ENCODE peak calls at places on chromosome 4, in eight cellular contexts. X is natural killer cell; V is non-pigmented ciliary epithelial cell; M is amygdala; C is NCI-H510A; N is ovary; S is left cardiac atrium; J is activated gamma-delta T cell treated with anti-CD3 and anti-CD28 coated beads, Interleukin-2, amount 50 U/mL, for 16 hours. H is an unnamed sample.
A peak's percentile ranks its signal among the peaks of the same experiment; 100 is the strongest.

GRCh38 chr4:138555107-138555506 is 313.0 kb upstream of the SLC7A11 start:
- DNase-seq in S (no peak), X (no peak), N (no peak), C (no peak), M (no peak), J (no peak), V (no peak), H (no peak)

GRCh38 chr4:152992027-152992426 is 55.9 kb downstream of the FHDC1 start:
- DNase-seq in C (peak; percentile 74), X (no peak), V (no peak), J (no peak), M (no peak), S (no peak), N (no peak), H (peak; percentile 44)

GRCh38 chr4:166257891-166258290 is 384.9 kb downstream of the TLL1 start:
- DNase-seq in X (no peak), J (no peak), C (no peak), S (no peak), M (no peak), N (no peak), V (no peak), H (no peak)

GRCh38 chr4:94403735-94404134 is 48.0 kb upstream of the PDLIM5 start:
- DNase-seq in N (no peak), V (no peak), C (no peak), M (no peak), J (no peak), S (peak; percentile 28), X (no peak), H (no peak)

GRCh38 chr4:87410669-87411068 is 11.7 kb upstream of the NUDT9 start:
- DNase-seq in V (no peak), N (no peak), J (no peak), X (no peak), S (no peak), M (no peak), C (no peak), H (no peak)

GRCh38 chr4:139794158-139794954 is 128.7 kb downstream of the MGST2 start:
- DNase-seq in C (no peak), N (no peak), X (no peak), S (no peak), V (no peak), J (no peak), M (no peak), H (no peak)

GRCh38 chr4:148481644-148482043 is 39.4 kb upstream of the NR3C2 start:
- DNase-seq in C (no peak), X (no peak), J (no peak), N (no peak), M (no peak), S (no peak), V (no peak), H (no peak)

GRCh38 chr4:2646386-2647149 is 109.6 kb downstream of the TNIP2 start:
- DNase-seq in M (no peak), V (no peak), X (no peak), N (peak; percentile 16), C (no peak), J (no peak), S (no peak), H (peak; percentile 61)

GRCh38 chr4:8472166-8472688 is 31.6 kb downstream of the TRMT44 start:
- DNase-seq in V (no peak), S (no peak), N (no peak), J (no peak), M (no peak), X (no peak), C (no peak), H (no peak)

GRCh38 chr4:137638934-137639333 is 106.6 kb upstream of the PCDH18 start:
- DNase-seq in X (no peak), C (no peak), S (no peak), N (no peak), J (no peak), V (no peak), M (no peak), H (no peak)

GRCh38 chr4:21726255-21726815 is 222.2 kb downstream of the KCNIP4 start:
- DNase-seq in J (no peak), X (no peak), S (no peak), C (no peak), V (peak; percentile 13), M (no peak), N (no peak), H (no peak)

GRCh38 chr4:154119317-154119716 is 330.4 kb upstream of the SFRP2 start:
- DNase-seq in N (no peak), C (no peak), V (no peak), S (no peak), X (no peak), J (no peak), M (no peak), H (no peak)

GRCh38 chr4:16897351-16897750 is 1.1 kb downstream of the LDB2 start:
- DNase-seq in V (no peak), C (no peak), N (no peak), J (no peak), S (no peak), M (no peak), X (no peak), H (no peak)

GRCh38 chr4:6663596-6664393 is 23.3 kb downstream of the MRFAP1 start:
- DNase-seq in C (no peak), V (no peak), N (no peak), J (no peak), S (no peak), X (no peak), M (no peak), H (peak; percentile 77)

GRCh38 chr4:185716008-185716976 is 95.7 kb downstream of the SORBS2 start:
- DNase-seq in N (no peak), S (no peak), C (peak; percentile 71), X (no peak), V (no peak), J (no peak), M (no peak), H (no peak)

GRCh38 chr4:7804759-7805385 is 134.8 kb downstream of the AFAP1 start:
- DNase-seq in S (no peak), N (no peak), V (no peak), J (no peak), X (no peak), M (no peak), C (no peak), H (peak; percentile 49)

GRCh38 chr4:138178566-138178965 is 63.6 kb downstream of the SLC7A11 start:
- DNase-seq in N (no peak), S (no peak), M (no peak), J (no peak), X (no peak), C (no peak), V (no peak), H (no peak)

GRCh38 chr4:184528713-184529112 is 54.4 kb upstream of the IRF2 start:
- DNase-seq in V (no peak), M (no peak), C (no peak), N (no peak), X (no peak), S (no peak), J (no peak), H (no peak)

GRCh38 chr4:109676886-109677285 is 26.4 kb downstream of the CASP6 start:
- DNase-seq in N (no peak), S (no peak), M (no peak), J (no peak), X (no peak), V (no peak), C (no peak), H (no peak)

GRCh38 chr4:184444953-184445309 is 29.4 kb downstream of the IRF2 start:
- DNase-seq in X (peak; percentile 22), C (no peak), N (no peak), V (no peak), M (no peak), S (no peak), J (no peak), H (peak; percentile 88)

GRCh38 chr4:139824882-139825522 is 159.4 kb downstream of the MGST2 start:
- DNase-seq in V (no peak), J (no peak), C (no peak), X (no peak), N (no peak), S (no peak), M (no peak), H (no peak)

GRCh38 chr4:1899149-1900086 is 28.2 kb downstream of the NSD2 start:
- DNase-seq in C (peak; percentile 41), V (peak; percentile 36), J (peak; percentile 68), M (peak; percentile 41), X (peak; percentile 57), N (peak; percentile 71), S (peak; percentile 70), H (peak; percentile 90)

GRCh38 chr4:37889849-37890500 is 909 bp upstream of the TBC1D1 start:
- DNase-seq in C (no peak), V (no peak), X (no peak), J (no peak), M (peak; percentile 49), N (peak; percentile 74), S (no peak), H (peak; percentile 80)

GRCh38 chr4:88999392-88999791 is 57.6 kb downstream of the FAM13A start:
- DNase-seq in M (no peak), X (no peak), V (no peak), N (no peak), C (no peak), S (no peak), J (no peak), H (no peak)

GRCh38 chr4:62014982-62015739 is 815.0 kb downstream of the ADGRL3 start:
- DNase-seq in N (no peak), J (no peak), S (no peak), X (no peak), M (no peak), C (no peak), V (no peak), H (no peak)

GRCh38 chr4:23384741-23385140 is 505.1 kb downstream of the PPARGC1A start:
- DNase-seq in V (no peak), N (no peak), S (no peak), C (no peak), X (no peak), M (no peak), J (no peak), H (no peak)

GRCh38 chr4:157314906-157315305 is 94.4 kb downstream of the GRIA2 start:
- DNase-seq in V (no peak), J (no peak), N (no peak), C (no peak), X (no peak), M (no peak), S (no peak), H (no peak)

GRCh38 chr4:7638463-7638862 is 203.7 kb upstream of the PSAPL1 start:
- DNase-seq in S (no peak), X (no peak), C (no peak), J (no peak), V (no peak), N (no peak), M (no peak), H (no peak)

GRCh38 chr4:173652283-173652931 is 122.4 kb upstream of the HAND2 start:
- DNase-seq in S (no peak), J (no peak), V (no peak), M (no peak), X (no peak), N (no peak), C (no peak), H (no peak)

GRCh38 chr4:147793569-147793968 is 61.7 kb downstream of the ARHGAP10 start:
- DNase-seq in X (no peak), V (no peak), J (no peak), N (no peak), S (no peak), M (no peak), C (no peak), H (no peak)